ENCODE peak calls at places on chromosomes 4 and X, in nine cellular contexts. S is kidney epithelial cell, B is SJSA1, X is mesenchymal stem cell, K is MM.1S, D is Karpas-422, Z is heart right ventricle, I is BJ, Q is GM23338. W is an unnamed sample. For H3K27me3 and H3K36me3, the result is how much of the 10 kb centered on the place peaks cover.

GRCh38 chr4:176340871-176341685 is 21.3 kb downstream of the SPCS3 start:
- DNase-seq in S (no peak), B (peak), X (peak), K (peak), D (peak), Z (no peak), I (no peak), Q (peak), W (peak)

GRCh38 chrX:40402771-40403533 is 177.8 kb upstream of the ATP6AP2 start:
- DNase-seq in S (peak), B (peak), X (peak), K (no peak), D (no peak), Z (no peak), I (no peak), Q (no peak), W (peak)

GRCh38 chrX:1261285-1261684 is 7.3 kb upstream of the CSF2RA start:
- DNase-seq in S (no peak), B (no peak), X (no peak), K (no peak), D (no peak), Z (no peak), I (no peak), Q (peak), W (no peak)

GRCh38 chrX:87397103-87397886 is 120.3 kb upstream of the KLHL4 start:
- DNase-seq in S (no peak), B (no peak), X (peak), K (no peak), D (no peak), Z (no peak), I (no peak), Q (no peak), W (no peak)

GRCh38 chrX:1391707-1392375 is at the start of gene SLC25A6:
- DNase-seq in S (peak), B (peak), X (peak), K (peak), D (peak), Z (peak), I (peak), Q (peak), W (peak)

GRCh38 chr4:182240161-182241130 is 2.8 kb upstream of the TENM3 start:
- DNase-seq in S (no peak), B (peak), X (peak), K (no peak), D (no peak), Z (no peak), I (peak), Q (peak), W (peak)

GRCh38 chr4:73646117-73646516 is 25.9 kb upstream of the RASSF6 start:
- DNase-seq in S (no peak), B (no peak), X (no peak), K (no peak), D (no peak), Z (no peak), I (no peak), Q (no peak), W (no peak)

GRCh38 chr4:124636793-124637192 is 75.7 kb downstream of the ANKRD50 start:
- DNase-seq in S (peak), B (no peak), X (no peak), K (no peak), D (no peak), Z (no peak), I (no peak), Q (peak), W (no peak)

GRCh38 chr4:57187241-57187640 is 77.1 kb upstream of the IGFBP7 start:
- DNase-seq in S (no peak), B (no peak), X (no peak), K (no peak), D (no peak), Z (no peak), I (no peak), Q (peak), W (no peak)

GRCh38 chr4:110498420-110498819 is 22.5 kb downstream of the ENPEP start:
- DNase-seq in S (no peak), B (no peak), X (no peak), K (no peak), D (no peak), Z (no peak), I (no peak), Q (peak), W (no peak)

GRCh38 chrX:40864972-40865371 is 129.6 kb upstream of the MED14 start:
- DNase-seq in S (no peak), B (no peak), X (no peak), K (no peak), D (no peak), Z (no peak), I (peak), Q (no peak), W (peak)

GRCh38 chr4:6526171-6526570 is 48.8 kb upstream of the MAN2B2 start:
- DNase-seq in S (no peak), B (no peak), X (no peak), K (no peak), D (no peak), Z (no peak), I (no peak), Q (no peak), W (no peak)

GRCh38 chr4:59484948-59485347 is 1715.2 kb upstream of the ADGRL3 start:
- DNase-seq in S (no peak), B (no peak), X (no peak), K (no peak), D (no peak), Z (no peak), I (no peak), Q (no peak), W (no peak)

GRCh38 chrX:106932492-106932923 is 12.3 kb downstream of the CLDN2 start:
- DNase-seq in S (no peak), B (no peak), X (peak), K (no peak), D (no peak), Z (no peak), I (no peak), Q (no peak), W (no peak)

GRCh38 chr4:105196523-105197145 is 50.0 kb downstream of the TET2 start:
- DNase-seq in S (no peak), B (no peak), X (peak), K (no peak), D (peak), Z (no peak), I (no peak), Q (peak), W (no peak)

GRCh38 chr4:176588436-176588835 is 204.3 kb downstream of the VEGFC start:
- DNase-seq in S (no peak), B (no peak), X (no peak), K (no peak), D (no peak), Z (no peak), I (no peak), Q (no peak), W (no peak)

GRCh38 chrX:150464001-150464400 is 100.9 kb downstream of the MAMLD1 start:
- DNase-seq in S (no peak), B (no peak), X (no peak), K (no peak), D (no peak), Z (no peak), I (no peak), Q (no peak), W (no peak)

GRCh38 chr4:87913871-87914270 is 61.6 kb upstream of the SPP1 start:
- DNase-seq in S (no peak), B (no peak), X (no peak), K (no peak), D (no peak), Z (no peak), I (no peak), Q (no peak), W (no peak)

GRCh38 chr4:73702796-73703287 is 37.5 kb upstream of the CXCL8 start:
- DNase-seq in S (no peak), B (no peak), X (no peak), K (no peak), D (no peak), Z (no peak), I (no peak), Q (no peak), W (no peak)

GRCh38 chrX:18290200-18290599 is 64.3 kb downstream of the SCML2 start:
- DNase-seq in S (no peak), B (no peak), X (peak), K (no peak), D (no peak), Z (no peak), I (no peak), Q (peak), W (no peak)

GRCh38 chr4:41304221-41304620 is 47.5 kb downstream of the UCHL1 start:
- DNase-seq in S (no peak), B (no peak), X (no peak), K (no peak), D (no peak), Z (no peak), I (no peak), Q (no peak), W (no peak)

GRCh38 chr4:183989471-183989870 is 84.4 kb downstream of the STOX2 start:
- DNase-seq in S (no peak), B (no peak), X (peak), K (no peak), D (no peak), Z (no peak), I (no peak), Q (no peak), W (no peak)

GRCh38 chrX:46770006-46770816 is 11.3 kb upstream of the SLC9A7 start:
- DNase-seq in S (no peak), B (no peak), X (peak), K (no peak), D (no peak), Z (no peak), I (no peak), Q (no peak), W (peak)

GRCh38 chr4:105225500-105225899 is 78.8 kb downstream of the TET2 start:
- DNase-seq in S (no peak), B (no peak), X (peak), K (no peak), D (no peak), Z (no peak), I (no peak), Q (no peak), W (peak)

GRCh38 chr4:10496200-10496599 is 39.0 kb upstream of the ZNF518B start:
- DNase-seq in S (no peak), B (no peak), X (no peak), K (no peak), D (no peak), Z (no peak), I (no peak), Q (peak), W (no peak)

GRCh38 chr4:60216752-60217151 is 983.4 kb upstream of the ADGRL3 start:
- DNase-seq in S (no peak), B (no peak), X (peak), K (no peak), D (no peak), Z (no peak), I (no peak), Q (no peak), W (peak)

GRCh38 chr4:56128231-56128630 is 179.5 kb downstream of the CEP135 start:
- DNase-seq in S (no peak), B (no peak), X (no peak), K (no peak), D (no peak), Z (no peak), I (no peak), Q (no peak), W (peak)

GRCh38 chrX:13215729-13216128 is 104.1 kb downstream of the ATXN3L start:
- DNase-seq in S (no peak), B (no peak), X (no peak), K (no peak), D (no peak), Z (no peak), I (no peak), Q (no peak), W (no peak)

GRCh38 chr4:155025762-155026457 is 182.5 kb upstream of the NPY2R start:
- DNase-seq in S (no peak), B (no peak), X (no peak), K (peak), D (peak), Z (peak), I (no peak), Q (peak), W (peak)

GRCh38 chrX:56978172-56978571 is 17.2 kb downstream of the SPIN3 start:
- DNase-seq in S (no peak), B (peak), X (peak), K (peak), D (peak), Z (no peak), I (no peak), Q (peak), W (peak)

GRCh38 chrX:14243823-14244222 is 214.1 kb upstream of the GEMIN8 start:
- DNase-seq in S (no peak), B (no peak), X (no peak), K (no peak), D (no peak), Z (no peak), I (no peak), Q (peak), W (no peak)

GRCh38 chr4:16617416-16617815 is 281.0 kb downstream of the LDB2 start:
- DNase-seq in S (no peak), B (no peak), X (peak), K (no peak), D (no peak), Z (no peak), I (no peak), Q (no peak), W (peak)

GRCh38 chr4:99635601-99636000 is 22.0 kb downstream of the C4orf54 start:
- DNase-seq in S (no peak), B (no peak), X (no peak), K (no peak), D (no peak), Z (no peak), I (no peak), Q (no peak), W (no peak)

GRCh38 chr4:133084421-133084820 is 64.7 kb upstream of the PCDH10 start:
- DNase-seq in S (no peak), B (no peak), X (no peak), K (no peak), D (no peak), Z (no peak), I (no peak), Q (no peak), W (no peak)
- H3K27me3 ChIP-seq in S (under half), B (under half), X (under half), K (under half), D (under half), Z (under half), I (under half), Q (under half), W (under half)

GRCh38 chrX:72272868-72273267 is 4.2 kb downstream of the RPS4X start:
- DNase-seq in S (peak), B (no peak), X (peak), K (no peak), D (no peak), Z (no peak), I (no peak), Q (no peak), W (peak)

GRCh38 chrX:72271812-72272211 is 5.2 kb downstream of the RPS4X start:
- DNase-seq in S (no peak), B (no peak), X (no peak), K (no peak), D (no peak), Z (no peak), I (no peak), Q (no peak), W (no peak)

GRCh38 chrX:72270316-72270866 is 6.7 kb downstream of the RPS4X start:
- DNase-seq in S (no peak), B (no peak), X (no peak), K (no peak), D (no peak), Z (no peak), I (no peak), Q (no peak), W (no peak)

GRCh38 chrX:72269671-72270251 is 7.3 kb downstream of the RPS4X start:
- DNase-seq in S (no peak), B (peak), X (peak), K (no peak), D (no peak), Z (no peak), I (no peak), Q (no peak), W (peak)

DNA sequence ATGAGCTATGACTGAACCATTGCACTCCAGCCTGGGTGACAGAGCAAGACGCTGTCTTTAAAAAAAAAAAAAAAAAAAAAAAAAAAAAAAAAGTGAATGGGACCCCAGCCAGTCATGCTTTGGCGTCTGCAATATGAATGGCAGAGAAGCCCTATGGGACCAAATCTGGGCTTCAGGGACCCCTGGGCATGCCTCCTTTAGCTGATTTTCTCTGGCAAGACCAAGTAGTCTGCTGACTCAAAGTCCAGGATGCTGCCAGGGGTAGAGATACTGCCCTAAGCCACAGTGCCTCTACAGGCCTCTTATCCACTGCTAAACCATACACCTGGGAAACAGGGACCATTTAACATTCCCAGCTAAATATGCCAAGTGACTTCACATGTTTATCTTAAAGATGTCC is 6.0 kb downstream of the RPS4X start:
- DNase-seq in S (no peak), B (no peak), X (no peak), K (no peak), D (no peak), Z (no peak), I (no peak), Q (no peak), W (no peak)
- H3K36me3 ChIP-seq in S (under half), B (half or more), X (half or more), K (under half), D (half or more), Z (half or more), I (under half), Q (under half), W (half or more)

GRCh38 chr4:1446502-1447153 is 40.4 kb upstream of the NKX1-1 start:
- DNase-seq in S (no peak), B (no peak), X (no peak), K (no peak), D (peak), Z (no peak), I (no peak), Q (no peak), W (no peak)
- H3K27me3 ChIP-seq in S (under half), B (under half), X (under half), K (under half), D (under half), Z (under half), I (under half), Q (under half), W (under half)

GRCh38 chr4:8292388-8293107 is 23.0 kb downstream of the HTRA3 start:
- DNase-seq in S (no peak), B (no peak), X (no peak), K (no peak), D (no peak), Z (no peak), I (no peak), Q (no peak), W (no peak)

GRCh38 chr4:8293131-8293975 is 23.8 kb downstream of the HTRA3 start:
- DNase-seq in S (no peak), B (no peak), X (no peak), K (no peak), D (no peak), Z (no peak), I (no peak), Q (no peak), W (no peak)

GRCh38 chr4:8291036-8291682 is 21.6 kb downstream of the HTRA3 start:
- DNase-seq in S (no peak), B (no peak), X (no peak), K (no peak), D (no peak), Z (no peak), I (no peak), Q (no peak), W (no peak)

GRCh38 chr4:8290701-8290970 is 21.1 kb downstream of the HTRA3 start:
- DNase-seq in S (no peak), B (no peak), X (no peak), K (no peak), D (no peak), Z (peak), I (no peak), Q (no peak), W (no peak)

DNA sequence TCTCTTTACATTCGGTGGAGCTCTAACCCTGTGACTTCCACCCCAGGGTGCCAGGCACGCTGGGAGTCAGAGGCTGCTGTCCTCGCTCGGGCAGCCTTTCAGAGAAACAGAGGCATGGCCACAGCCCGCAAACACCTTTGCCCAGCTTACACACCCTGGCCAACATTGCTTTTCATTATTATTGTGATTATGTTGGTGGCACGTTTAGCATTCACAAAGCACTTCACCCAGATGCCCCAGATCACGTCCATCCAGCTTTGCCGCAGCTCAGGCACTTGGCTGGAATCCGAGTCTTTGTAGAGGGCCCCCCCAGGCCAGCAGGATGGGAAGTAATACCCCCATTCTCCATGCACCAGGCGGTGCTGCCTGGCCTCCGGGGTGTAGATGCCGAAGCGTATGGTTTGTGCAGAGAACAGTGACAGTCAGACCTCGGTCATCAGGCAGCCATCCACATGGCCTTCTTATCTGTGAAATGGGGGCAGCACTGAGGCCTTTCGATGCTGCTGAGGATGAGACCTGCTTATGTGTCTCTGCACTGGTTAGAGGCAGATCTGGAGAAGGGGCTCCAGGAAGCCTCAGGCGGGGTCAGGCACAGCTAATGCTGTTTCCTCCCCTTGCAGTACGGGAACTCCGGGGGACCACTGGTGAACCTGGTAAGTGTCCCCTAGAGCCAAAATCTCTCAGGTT is 22.3 kb downstream of the HTRA3 start:
- DNase-seq in S (no peak), B (no peak), X (no peak), K (no peak), D (no peak), Z (no peak), I (no peak), Q (no peak), W (no peak)
- H3K36me3 ChIP-seq in S (under half), B (under half), X (under half), K (under half), D (under half), Z (under half), I (under half), Q (under half), W (under half)

GRCh38 chr4:173539986-173540385 is 10.0 kb upstream of the HAND2 start:
- DNase-seq in S (no peak), B (no peak), X (no peak), K (no peak), D (no peak), Z (no peak), I (no peak), Q (no peak), W (no peak)
- H3K27me3 ChIP-seq in S (half or more), B (under half), X (half or more), K (under half), D (under half), Z (under half), I (under half), Q (half or more), W (half or more)

DNA sequence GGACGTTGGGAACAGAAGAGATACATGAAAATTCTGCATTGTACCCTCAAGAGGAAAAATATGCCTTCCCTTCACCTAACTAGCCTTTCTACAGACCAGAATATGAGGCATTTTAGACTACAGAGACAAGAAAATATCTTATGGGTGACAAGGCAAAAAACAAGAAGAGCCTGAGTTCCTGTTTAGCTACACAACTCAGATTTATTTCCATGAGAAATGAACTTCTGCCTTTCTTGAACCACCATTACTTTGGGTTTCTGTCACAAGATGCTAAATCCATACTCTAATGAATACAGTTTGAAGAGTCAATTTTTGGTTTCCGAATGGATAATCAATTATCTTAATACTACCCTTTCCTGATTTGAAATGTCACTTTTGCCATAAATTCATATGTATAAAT is 18.7 kb downstream of the RCHY1 start:
- DNase-seq in S (no peak), B (no peak), X (no peak), K (no peak), D (no peak), Z (no peak), I (no peak), Q (no peak), W (no peak)
- H3K36me3 ChIP-seq in S (under half), B (half or more), X (half or more), K (under half), D (under half), Z (half or more), I (under half), Q (under half), W (under half)

GRCh38 chrX:16946361-16946964 is at the start of gene REPS2:
- DNase-seq in S (peak), B (peak), X (peak), K (peak), D (peak), Z (peak), I (no peak), Q (peak), W (peak)
- H3K27me3 ChIP-seq in S (under half), B (under half), X (under half), K (under half), D (under half), Z (under half), I (under half), Q (under half), W (under half)